ENCODE peak calls at places on chromosomes 11 and 22, in seven cellular contexts. T is transverse colon, R is lower lobe of right lung, B is T-cell, N is cortex of kidney, I is HTR-8/SVneo, H is cerebellum. O is an unnamed sample.

GRCh38 chr11:115939104-115939503 is 434.9 kb upstream of the CADM1 start:
- DNase-seq in T (no peak), R (no peak), B (no peak), N (no peak), I (no peak), H (no peak), O (no peak)

GRCh38 chr11:2259466-2259830 is 10.9 kb downstream of the ASCL2 start:
- DNase-seq in T (no peak), R (no peak), B (no peak), N (no peak), I (no peak), H (no peak), O (peak; percentile 7)

GRCh38 chr11:10669258-10670033 is 24.1 kb downstream of the IRAG1 start:
- DNase-seq in T (no peak), R (no peak), B (no peak), N (no peak), I (peak; percentile 43), H (no peak), O (no peak)

GRCh38 chr11:18016789-18017188 is 3.9 kb upstream of the SERGEF start:
- DNase-seq in T (no peak), R (no peak), B (no peak), N (no peak), I (no peak), H (no peak), O (no peak)

GRCh38 chr11:108524422-108524821 is 26.2 kb upstream of the POGLUT3 start:
- DNase-seq in T (no peak), R (no peak), B (no peak), N (no peak), I (no peak), H (no peak), O (no peak)

GRCh38 chr11:126546191-126546590 is 190.7 kb downstream of the ST3GAL4 start:
- DNase-seq in T (no peak), R (no peak), B (no peak), N (no peak), I (no peak), H (no peak), O (no peak)

GRCh38 chr11:107988397-107989158 is 20.1 kb upstream of the CUL5 start:
- DNase-seq in T (no peak), R (no peak), B (no peak), N (no peak), I (no peak), H (no peak), O (no peak)

GRCh38 chr11:76660533-76661305 is 9.8 kb downstream of the LRRC32 start:
- DNase-seq in T (peak; percentile 6), R (peak; percentile 41), B (no peak), N (no peak), I (no peak), H (no peak), O (no peak)

GRCh38 chr22:30206964-30207363 is 39.6 kb downstream of the LIF start:
- DNase-seq in T (no peak), R (no peak), B (no peak), N (no peak), I (peak; percentile 83), H (no peak), O (peak; percentile 86)

GRCh38 chr11:28629235-28629634 is 521.0 kb downstream of the METTL15 start:
- DNase-seq in T (no peak), R (no peak), B (no peak), N (no peak), I (no peak), H (no peak), O (no peak)

GRCh38 chr11:1750481-1750839 is at the start of gene IFITM10:
- DNase-seq in T (peak; percentile 27), R (no peak), B (no peak), N (no peak), I (no peak), H (no peak), O (no peak)

GRCh38 chr11:33475999-33476398 is 218.8 kb downstream of the HIPK3 start:
- DNase-seq in T (no peak), R (no peak), B (no peak), N (no peak), I (no peak), H (no peak), O (peak; percentile 10)

GRCh38 chr22:38202437-38203089 is 769 bp downstream of the MAFF start:
- DNase-seq in T (peak; percentile 88), R (peak; percentile 92), B (peak; percentile 65), N (no peak), I (no peak), H (no peak), O (peak; percentile 90)

GRCh38 chr22:31229402-31230140 is 17.5 kb downstream of the LIMK2 start:
- DNase-seq in T (peak; percentile 78), R (no peak), B (no peak), N (no peak), I (no peak), H (peak; percentile 76), O (peak; percentile 75)

GRCh38 chr11:69253028-69253427 is 40.9 kb upstream of the MYEOV start:
- DNase-seq in T (no peak), R (no peak), B (no peak), N (no peak), I (no peak), H (no peak), O (no peak)

GRCh38 chr11:107044503-107044902 is 26.2 kb upstream of the GUCY1A2 start:
- DNase-seq in T (no peak), R (no peak), B (no peak), N (no peak), I (no peak), H (no peak), O (no peak)

GRCh38 chr11:12404461-12404860 is 27.1 kb downstream of the PARVA start:
- DNase-seq in T (peak; percentile 33), R (no peak), B (no peak), N (no peak), I (no peak), H (no peak), O (no peak)

GRCh38 chr11:2271327-2272240 is 1.2 kb upstream of the ASCL2 start:
- DNase-seq in T (no peak), R (no peak), B (no peak), N (no peak), I (no peak), H (no peak), O (peak; percentile 7)

GRCh38 chr22:49970528-49971231 is 10.1 kb downstream of the PIM3 start:
- DNase-seq in T (peak; percentile 96), R (peak; percentile 97), B (peak; percentile 89), N (no peak), I (peak; percentile 95), H (peak; percentile 76), O (peak; percentile 94)

GRCh38 chr11:114762437-114762836 is 84.1 kb downstream of the NXPE2 start:
- DNase-seq in T (peak; percentile 86), R (peak; percentile 58), B (no peak), N (no peak), I (peak; percentile 60), H (peak; percentile 40), O (peak; percentile 47)

GRCh38 chr11:46300270-46300669 is 22.8 kb downstream of the CREB3L1 start:
- DNase-seq in T (no peak), R (no peak), B (no peak), N (no peak), I (no peak), H (no peak), O (no peak)

GRCh38 chr11:130022799-130023198 is 20.2 kb upstream of the PRDM10 start:
- DNase-seq in T (no peak), R (no peak), B (no peak), N (no peak), I (no peak), H (no peak), O (no peak)